ENCODE peak calls at places on chromosome 5, in nine cellular contexts. M is iris pigment epithelial cell; C is activated CD4-positive, alpha-beta T cell treated with anti-CD3 and anti-CD28 coated beads for 24 hours; X is mesothelial cell of epicardium; Y is renal cortical epithelial cell; L is HEK293T; D is activated B cell treated with CpG ODN at 0.5 μM for 24 hours; W is hepatic stellate cell; H is cardiac fibroblast. F is an unnamed sample.

GRCh38 chr5:14417232-14417730 is 164.3 kb upstream of the OTULINL start:
- DNase-seq in M (peak; percentile 77), C (no peak), X (no peak), Y (no peak), L (no peak), D (no peak), W (peak; percentile 37), H (peak; percentile 72), F (no peak)

GRCh38 chr5:166338801-166339200 is 1952.6 kb upstream of the WWC1 start:
- DNase-seq in M (peak; percentile 1), C (no peak), X (no peak), Y (no peak), L (no peak), D (no peak), W (no peak), H (peak; percentile 32), F (no peak)

GRCh38 chr5:14488697-14489096 is 92.9 kb upstream of the OTULINL start:
- DNase-seq in M (no peak), C (no peak), X (no peak), Y (no peak), L (no peak), D (no peak), W (no peak), H (no peak), F (no peak)

GRCh38 chr5:115815693-115816225 is 700 bp downstream of the CDO1 start:
- DNase-seq in M (no peak), C (no peak), X (peak; percentile 40), Y (no peak), L (no peak), D (peak; percentile 15), W (no peak), H (no peak), F (no peak)

GRCh38 chr5:68139601-68140441 is 75.7 kb upstream of the PIK3R1 start:
- DNase-seq in M (peak; percentile 29), C (no peak), X (no peak), Y (no peak), L (no peak), D (no peak), W (no peak), H (no peak), F (no peak)

GRCh38 chr5:180370861-180371641 is 17.9 kb upstream of the GFPT2 start:
- DNase-seq in M (no peak), C (no peak), X (no peak), Y (no peak), L (no peak), D (no peak), W (no peak), H (no peak), F (no peak)

GRCh38 chr5:95818181-95819147 is 4.1 kb downstream of the GLRX start:
- DNase-seq in M (no peak), C (no peak), X (no peak), Y (no peak), L (no peak), D (peak; percentile 37), W (no peak), H (no peak), F (no peak)

GRCh38 chr5:126433708-126434107 is 10.5 kb downstream of the GRAMD2B start:
- DNase-seq in M (peak; percentile 72), C (no peak), X (no peak), Y (no peak), L (no peak), D (no peak), W (no peak), H (peak; percentile 55), F (no peak)

GRCh38 chr5:79849486-79850315 is 141.4 kb downstream of the MTX3 start:
- DNase-seq in M (no peak), C (no peak), X (peak; percentile 29), Y (no peak), L (no peak), D (no peak), W (no peak), H (no peak), F (no peak)

GRCh38 chr5:170747851-170748250 is 35.7 kb upstream of the GABRP start:
- DNase-seq in M (no peak), C (no peak), X (peak; percentile 40), Y (no peak), L (peak; percentile 66), D (no peak), W (no peak), H (peak; percentile 19), F (peak; percentile 41)

GRCh38 chr5:54909911-54910870 is 75.2 kb downstream of the ESM1 start:
- DNase-seq in M (peak; percentile 86), C (no peak), X (no peak), Y (no peak), L (no peak), D (no peak), W (peak; percentile 64), H (peak; percentile 52), F (no peak)

GRCh38 chr5:146369691-146370090 is 31.1 kb downstream of the POU4F3 start:
- DNase-seq in M (peak; percentile 81), C (no peak), X (no peak), Y (peak; percentile 55), L (no peak), D (no peak), W (no peak), H (peak; percentile 4), F (no peak)

GRCh38 chr5:58042933-58043606 is 416.8 kb downstream of the PLK2 start:
- DNase-seq in M (peak; percentile 51), C (no peak), X (no peak), Y (no peak), L (no peak), D (no peak), W (no peak), H (peak; percentile 7), F (no peak)

GRCh38 chr5:174550026-174550425 is 174.4 kb upstream of the MSX2 start:
- DNase-seq in M (peak; percentile 9), C (no peak), X (no peak), Y (peak; percentile 16), L (no peak), D (no peak), W (no peak), H (no peak), F (no peak)

GRCh38 chr5:117794847-117795246 is 1193.5 kb downstream of the DTWD2 start:
- DNase-seq in M (no peak), C (no peak), X (no peak), Y (no peak), L (no peak), D (no peak), W (no peak), H (no peak), F (no peak)

GRCh38 chr5:157670662-157671591 is at the start of gene C5orf52:
- DNase-seq in M (peak; percentile 22), C (no peak), X (peak; percentile 44), Y (peak; percentile 31), L (peak; percentile 19), D (no peak), W (peak; percentile 44), H (peak; percentile 23), F (peak; percentile 29)

GRCh38 chr5:134784946-134785620 is 26.5 kb downstream of the DDX46 start:
- DNase-seq in M (peak; percentile 46), C (no peak), X (no peak), Y (peak; percentile 44), L (no peak), D (no peak), W (no peak), H (peak; percentile 7), F (no peak)

GRCh38 chr5:33118761-33119415 is 321.9 kb upstream of the TARS1 start:
- DNase-seq in M (no peak), C (no peak), X (no peak), Y (no peak), L (no peak), D (no peak), W (no peak), H (no peak), F (no peak)

GRCh38 chr5:154590093-154590724 is 112.2 kb upstream of the HAND1 start:
- DNase-seq in M (no peak), C (no peak), X (no peak), Y (no peak), L (no peak), D (no peak), W (no peak), H (no peak), F (no peak)

GRCh38 chr5:149450199-149450598 is 71.1 kb upstream of the IL17B start:
- DNase-seq in M (peak; percentile 84), C (no peak), X (no peak), Y (no peak), L (no peak), D (no peak), W (peak; percentile 74), H (peak; percentile 95), F (no peak)

GRCh38 chr5:167294861-167295685 is 996.4 kb upstream of the WWC1 start:
- DNase-seq in M (peak; percentile 87), C (no peak), X (no peak), Y (peak; percentile 99), L (no peak), D (no peak), W (peak; percentile 11), H (peak; percentile 86), F (no peak)

GRCh38 chr5:159057426-159057825 is 42.3 kb downstream of the EBF1 start:
- DNase-seq in M (no peak), C (no peak), X (no peak), Y (no peak), L (no peak), D (no peak), W (no peak), H (no peak), F (no peak)

GRCh38 chr5:150016537-150016936 is 16.0 kb downstream of the HMGXB3 start:
- DNase-seq in M (no peak), C (no peak), X (no peak), Y (no peak), L (no peak), D (no peak), W (no peak), H (no peak), F (no peak)

GRCh38 chr5:13746026-13746425 is 198.5 kb downstream of the DNAH5 start:
- DNase-seq in M (no peak), C (no peak), X (no peak), Y (peak; percentile 4), L (no peak), D (no peak), W (no peak), H (no peak), F (no peak)

GRCh38 chr5:176812269-176813259 is 2.2 kb downstream of the UNC5A start:
- DNase-seq in M (peak; percentile 40), C (no peak), X (peak; percentile 58), Y (no peak), L (peak; percentile 71), D (no peak), W (peak; percentile 71), H (peak; percentile 30), F (no peak)